ENCODE peak calls at places on chromosomes 7 and 10, in eight cellular contexts. R is CD14-positive monocyte, C is thyroid gland, M is WERI-Rb-1, J is KG1, Q is right atrium auricular region, K is NCI-H1092, B is amniotic epithelial cell. Z is an unnamed sample.

GRCh38 chr10:103307594-103307993 is 30.7 kb downstream of the INA start:
- DNase-seq in R (no peak), C (no peak), M (no peak), J (no peak), Q (no peak), K (no peak), B (no peak), Z (no peak)

GRCh38 chr10:88059176-88059575 is 195.8 kb downstream of the PTEN start:
- DNase-seq in R (no peak), C (no peak), M (no peak), J (no peak), Q (no peak), K (no peak), B (no peak), Z (peak; percentile 43)

GRCh38 chr10:10807106-10807505 is 210.6 kb upstream of the CELF2 start:
- DNase-seq in R (no peak), C (no peak), M (no peak), J (no peak), Q (no peak), K (no peak), B (no peak), Z (no peak)

GRCh38 chr7:4765776-4766490 is 9.5 kb upstream of the AP5Z1 start:
- DNase-seq in R (no peak), C (no peak), M (no peak), J (no peak), Q (no peak), K (no peak), B (peak; percentile 27), Z (no peak)

GRCh38 chr7:151520419-151521229 is 929 bp upstream of the RHEB start:
- DNase-seq in R (peak; percentile 52), C (peak; percentile 79), M (no peak), J (no peak), Q (no peak), K (peak; percentile 61), B (no peak), Z (peak; percentile 70)

GRCh38 chr10:45058580-45058979 is 57.9 kb downstream of the ZNF22 start:
- DNase-seq in R (no peak), C (no peak), M (no peak), J (no peak), Q (no peak), K (no peak), B (no peak), Z (no peak)

GRCh38 chr10:98610301-98610700 is 163.6 kb upstream of the HPS1 start:
- DNase-seq in R (no peak), C (no peak), M (no peak), J (no peak), Q (no peak), K (no peak), B (no peak), Z (no peak)

GRCh38 chr10:105188737-105189463 is 547.8 kb downstream of the SORCS3 start:
- DNase-seq in R (no peak), C (no peak), M (peak; percentile 55), J (no peak), Q (no peak), K (no peak), B (peak; percentile 75), Z (no peak)

GRCh38 chr10:118633801-118634200 is 38.4 kb upstream of the PRLHR start:
- DNase-seq in R (no peak), C (no peak), M (no peak), J (no peak), Q (peak; percentile 18), K (no peak), B (no peak), Z (no peak)

GRCh38 chr10:21146446-21146789 is 249.3 kb upstream of the NEBL start:
- DNase-seq in R (no peak), C (no peak), M (no peak), J (no peak), Q (no peak), K (no peak), B (no peak), Z (no peak)

GRCh38 chr10:43231523-43232078 is 35.3 kb downstream of the RASGEF1A start:
- DNase-seq in R (peak; percentile 40), C (no peak), M (peak; percentile 11), J (no peak), Q (no peak), K (no peak), B (no peak), Z (peak; percentile 6)

GRCh38 chr10:30823651-30824050 is 194.1 kb upstream of the LYZL2 start:
- DNase-seq in R (no peak), C (no peak), M (no peak), J (no peak), Q (no peak), K (no peak), B (no peak), Z (no peak)

GRCh38 chr7:138023618-138024333 is 21.9 kb upstream of the CREB3L2 start:
- DNase-seq in R (no peak), C (no peak), M (no peak), J (no peak), Q (no peak), K (no peak), B (no peak), Z (no peak)

GRCh38 chr7:68414631-68415425 is 1183.4 kb upstream of the AUTS2 start:
- DNase-seq in R (no peak), C (no peak), M (no peak), J (no peak), Q (no peak), K (no peak), B (no peak), Z (no peak)

GRCh38 chr7:157495594-157495993 is 158.8 kb downstream of the DNAJB6 start:
- DNase-seq in R (no peak), C (no peak), M (no peak), J (no peak), Q (peak; percentile 21), K (no peak), B (no peak), Z (no peak)

GRCh38 chr10:485776-486572 is 203.5 kb downstream of the DIP2C start:
- DNase-seq in R (no peak), C (peak; percentile 37), M (no peak), J (no peak), Q (peak; percentile 58), K (peak; percentile 0), B (peak; percentile 9), Z (no peak)

GRCh38 chr7:123410273-123410928 is 124.0 kb downstream of the IQUB start:
- DNase-seq in R (no peak), C (peak; percentile 34), M (no peak), J (no peak), Q (no peak), K (no peak), B (peak; percentile 96), Z (peak; percentile 21)

GRCh38 chr7:44867073-44867990 is 18.0 kb downstream of the PURB start:
- DNase-seq in R (no peak), C (no peak), M (no peak), J (no peak), Q (no peak), K (no peak), B (peak; percentile 92), Z (peak; percentile 42)

GRCh38 chr7:128381161-128381821 is 19.8 kb upstream of the PRRT4 start:
- DNase-seq in R (no peak), C (no peak), M (peak; percentile 55), J (no peak), Q (peak; percentile 84), K (no peak), B (no peak), Z (no peak)

GRCh38 chr7:66557214-66558200 is 71.2 kb upstream of the KCTD7 start:
- DNase-seq in R (peak; percentile 63), C (peak; percentile 57), M (peak; percentile 68), J (no peak), Q (no peak), K (peak; percentile 17), B (peak; percentile 16), Z (peak; percentile 68)

GRCh38 chr7:98086231-98086855 is 20.3 kb upstream of the LMTK2 start:
- DNase-seq in R (no peak), C (no peak), M (no peak), J (no peak), Q (no peak), K (no peak), B (no peak), Z (peak; percentile 62)

GRCh38 chr7:121525155-121525819 is 129.2 kb upstream of the FAM3C start:
- DNase-seq in R (no peak), C (no peak), M (no peak), J (no peak), Q (no peak), K (no peak), B (no peak), Z (no peak)

GRCh38 chr10:49622426-49623425 is 8.9 kb downstream of the CHAT start:
- DNase-seq in R (peak; percentile 25), C (no peak), M (no peak), J (no peak), Q (no peak), K (no peak), B (no peak), Z (no peak)